ENCODE peak calls at places on chromosomes 4 and X, in nine cellular contexts. C is mammary epithelial cell; X is effector CD8-positive, alpha-beta T cell; U is GM13977; Q is activated CD4-positive, alpha-beta T cell treated with anti-CD3 and anti-CD28 coated beads for 4 hours; B is activated T-cell treated with anti-CD3 and anti-CD28 coated beads, Interleukin-2, amount 50 U/mL, for 72 hours; T is brain microvascular endothelial cell; P is NCI-H82; L is HEK293T. D is an unnamed sample.

GRCh38 chrX:44415639-44416386 is 72.3 kb upstream of the EFHC2 start:
- DNase-seq in P (no peak), B (no peak), X (no peak), T (no peak), Q (no peak), U (no peak), L (no peak), C (peak), D (no peak)

GRCh38 chr4:71944956-71945355 is 86.8 kb upstream of the NPFFR2 start:
- DNase-seq in P (no peak), C (peak), X (no peak), L (no peak), U (no peak), B (no peak), T (peak), Q (no peak), D (no peak)

GRCh38 chrX:152810403-152810802 is 20.2 kb downstream of the CETN2 start:
- DNase-seq in L (no peak), B (no peak), C (peak), X (no peak), T (no peak), U (no peak), P (peak), Q (no peak), D (no peak)

GRCh38 chr4:142091691-142092182 is 455.4 kb downstream of the IL15 start:
- DNase-seq in X (no peak), P (no peak), C (peak), Q (no peak), U (no peak), L (no peak), B (no peak), T (peak), D (peak)

GRCh38 chr4:1980561-1981041 is 28.2 kb downstream of the NELFA start:
- DNase-seq in P (no peak), Q (no peak), T (no peak), L (no peak), B (no peak), U (no peak), X (no peak), C (no peak), D (no peak)

GRCh38 chr4:119471259-119471658 is 149.3 kb upstream of the FABP2 start:
- DNase-seq in T (no peak), C (no peak), L (no peak), Q (no peak), U (no peak), B (no peak), X (no peak), P (no peak), D (no peak)

GRCh38 chrX:106611323-106611681 is 476 bp upstream of the RADX start:
- DNase-seq in U (no peak), X (no peak), B (no peak), Q (no peak), T (no peak), P (no peak), L (no peak), C (no peak), D (no peak)

GRCh38 chr4:158050942-158051341 is 121.9 kb downstream of the GASK1B start:
- DNase-seq in C (no peak), T (no peak), B (no peak), Q (no peak), U (no peak), X (no peak), L (no peak), P (no peak), D (no peak)

GRCh38 chr4:16505726-16506125 is 279.5 kb upstream of the TAPT1 start:
- DNase-seq in B (no peak), X (no peak), T (peak), U (no peak), C (no peak), L (peak), P (peak), Q (no peak), D (no peak)

GRCh38 chr4:121784975-121785374 is 16.1 kb upstream of the EXOSC9 start:
- DNase-seq in Q (no peak), P (no peak), X (no peak), C (peak), U (no peak), T (peak), B (no peak), L (no peak), D (peak)

GRCh38 chr4:7515390-7515902 is 80.7 kb upstream of the PSAPL1 start:
- DNase-seq in X (no peak), L (no peak), C (no peak), Q (no peak), T (no peak), B (no peak), P (no peak), U (no peak), D (no peak)

GRCh38 chrX:153924149-153924861 is 1.8 kb downstream of the ARHGAP4 start:
- DNase-seq in X (peak), P (peak), Q (no peak), B (peak), L (peak), C (peak), T (no peak), U (peak), D (peak)

GRCh38 chr4:1058997-1059665 is 47.7 kb downstream of the FGFRL1 start:
- DNase-seq in L (no peak), T (no peak), U (no peak), B (no peak), C (no peak), P (no peak), Q (no peak), X (no peak), D (no peak)

GRCh38 chr4:85420831-85421230 is 54.1 kb upstream of the ARHGAP24 start:
- DNase-seq in L (no peak), Q (no peak), X (no peak), U (no peak), T (no peak), B (no peak), P (no peak), C (no peak), D (no peak)

GRCh38 chr4:54568184-54568583 is 89.6 kb upstream of the KIT start:
- DNase-seq in C (peak), X (no peak), L (no peak), Q (no peak), U (no peak), T (peak), B (no peak), P (no peak), D (peak)

GRCh38 chr4:98518555-98519267 is 139.7 kb downstream of the TSPAN5 start:
- DNase-seq in U (peak), B (peak), C (no peak), X (no peak), P (no peak), T (no peak), Q (no peak), L (no peak), D (no peak)

GRCh38 chr4:97923096-97923495 is 220.2 kb downstream of the STPG2 start:
- DNase-seq in U (no peak), C (no peak), T (no peak), P (no peak), X (no peak), B (no peak), L (no peak), Q (no peak), D (no peak)

GRCh38 chrX:68234171-68234910 is 199.0 kb downstream of the OPHN1 start:
- DNase-seq in L (peak), B (no peak), U (no peak), X (no peak), Q (no peak), T (no peak), C (no peak), P (no peak), D (no peak)

GRCh38 chr4:42612898-42613297 is 44.0 kb downstream of the ATP8A1 start:
- DNase-seq in L (no peak), B (no peak), X (no peak), U (no peak), Q (no peak), C (no peak), T (no peak), P (no peak), D (no peak)

GRCh38 chrX:39688576-39689373 is 409.0 kb downstream of the BCOR start:
- DNase-seq in Q (peak), B (peak), U (peak), L (peak), T (no peak), P (peak), C (peak), X (no peak), D (peak)

GRCh38 chr4:39975488-39976089 is 2.1 kb downstream of the PDS5A start:
- DNase-seq in C (peak), Q (no peak), U (no peak), P (no peak), X (no peak), B (no peak), T (peak), L (no peak), D (no peak)

GRCh38 chrX:23883737-23884354 is 23.9 kb downstream of the APOO start:
- DNase-seq in X (no peak), P (no peak), Q (no peak), C (peak), B (no peak), U (no peak), L (peak), T (peak), D (peak)

GRCh38 chrX:151825927-151826471 is 86.7 kb upstream of the MAGEA4 start:
- DNase-seq in Q (no peak), B (no peak), T (peak), L (no peak), U (no peak), P (no peak), C (peak), X (no peak), D (peak)

GRCh38 chrX:47361538-47362511 is 8.6 kb upstream of the ZNF157 start:
- DNase-seq in Q (no peak), B (peak), P (peak), U (peak), L (peak), T (peak), C (peak), X (no peak), D (peak)

GRCh38 chrX:134640914-134641313 is 17.4 kb downstream of the PLAC1 start:
- DNase-seq in X (no peak), Q (no peak), C (no peak), U (no peak), P (no peak), L (no peak), T (no peak), B (no peak), D (no peak)

GRCh38 chr4:146051724-146052396 is 113.2 kb upstream of the ZNF827 start:
- DNase-seq in L (no peak), P (no peak), Q (no peak), B (no peak), T (peak), X (no peak), C (peak), U (no peak), D (peak)

GRCh38 chrX:46777971-46778810 is 19.3 kb upstream of the SLC9A7 start:
- DNase-seq in B (no peak), U (no peak), Q (no peak), L (no peak), P (no peak), T (peak), C (no peak), X (no peak), D (no peak)

GRCh38 chr4:25857403-25857802 is 5.4 kb downstream of the SEL1L3 start:
- DNase-seq in C (no peak), P (peak), L (no peak), T (no peak), B (no peak), Q (no peak), U (no peak), X (no peak), D (no peak)

GRCh38 chr4:136784326-136784725 is 748.0 kb downstream of the PCDH18 start:
- DNase-seq in P (no peak), Q (no peak), B (no peak), L (no peak), U (no peak), C (no peak), X (no peak), T (no peak), D (no peak)

GRCh38 chr4:159269956-159270355 is 167.1 kb downstream of the RAPGEF2 start:
- DNase-seq in C (no peak), P (no peak), Q (no peak), L (no peak), X (no peak), B (no peak), U (no peak), T (no peak), D (no peak)

GRCh38 chrX:151391722-151392121 is 5.3 kb upstream of the VMA21 start:
- DNase-seq in T (no peak), Q (no peak), X (no peak), B (no peak), U (no peak), L (no peak), C (no peak), P (no peak), D (no peak)

GRCh38 chr4:113738251-113738650 is 23.3 kb downstream of the CAMK2D start:
- DNase-seq in L (no peak), Q (no peak), B (no peak), T (peak), X (no peak), P (no peak), C (peak), U (no peak), D (no peak)

GRCh38 chr4:152594981-152595916 is 59.4 kb upstream of the FBXW7 start:
- DNase-seq in U (no peak), B (no peak), P (no peak), C (peak), Q (no peak), X (no peak), L (no peak), T (no peak), D (no peak)

GRCh38 chr4:38281416-38282071 is 321.3 kb downstream of the PTTG2 start:
- DNase-seq in L (no peak), U (no peak), X (no peak), C (peak), P (no peak), Q (no peak), T (peak), B (no peak), D (no peak)